ENCODE peak calls at places on chromosomes 5 and 9, in five cellular contexts. J is left ventricle myocardium inferior, O is stomach, Z is K562, X is cardiac fibroblast. W is an unnamed sample.

GRCh38 chr5:150918613-150919012 is 13.8 kb upstream of the ZNF300 start:
- DNase-seq in J (no peak), O (no peak), Z (no peak), X (peak), W (no peak)

GRCh38 chr5:138466058-138466899 is 1.0 kb downstream of the EGR1 start:
- DNase-seq in J (no peak), O (peak), Z (peak), X (peak), W (peak)

GRCh38 chr9:134252084-134252830 is 74.0 kb upstream of the RXRA start:
- DNase-seq in J (no peak), O (no peak), Z (no peak), X (no peak), W (no peak)

GRCh38 chr9:131674425-131675421 is 65.2 kb downstream of the RAPGEF1 start:
- DNase-seq in J (no peak), O (no peak), Z (no peak), X (no peak), W (no peak)

GRCh38 chr9:138075496-138075895 is 197.9 kb downstream of the CACNA1B start:
- DNase-seq in J (no peak), O (peak), Z (no peak), X (no peak), W (no peak)

GRCh38 chr9:134223601-134224122 is 59.3 kb upstream of the RNU6ATAC start:
- DNase-seq in J (peak), O (no peak), Z (no peak), X (no peak), W (peak)

GRCh38 chr5:149708981-149709594 is 21.0 kb upstream of the PPARGC1B start:
- DNase-seq in J (no peak), O (no peak), Z (peak), X (no peak), W (no peak)

GRCh38 chr9:116327702-116328440 is 174.3 kb downstream of the PAPPA start:
- DNase-seq in J (no peak), O (no peak), Z (no peak), X (no peak), W (peak)

GRCh38 chr9:76574171-76574767 is 115.3 kb downstream of the GCNT1 start:
- DNase-seq in J (no peak), O (no peak), Z (no peak), X (no peak), W (no peak)

GRCh38 chr9:70110194-70111041 is 66.8 kb downstream of the MAMDC2 start:
- DNase-seq in J (no peak), O (no peak), Z (no peak), X (peak), W (peak)

GRCh38 chr9:105890046-105890822 is 195.9 kb downstream of the TMEM38B start:
- DNase-seq in J (no peak), O (no peak), Z (no peak), X (no peak), W (peak)

GRCh38 chr5:172420215-172420934 is 34.0 kb downstream of the SH3PXD2B start:
- DNase-seq in J (peak), O (peak), Z (peak), X (peak), W (peak)

GRCh38 chr9:77014597-77015263 is 4.7 kb upstream of the FOXB2 start:
- DNase-seq in J (no peak), O (no peak), Z (no peak), X (peak), W (no peak)

GRCh38 chr9:99221266-99221622 is 498 bp downstream of the ALG2 start:
- DNase-seq in J (no peak), O (no peak), Z (no peak), X (peak), W (no peak)

GRCh38 chr9:114034663-114035062 is 43.4 kb downstream of the AMBP start:
- DNase-seq in J (no peak), O (no peak), Z (no peak), X (no peak), W (no peak)

GRCh38 chr5:141485305-141486055 is 650 bp downstream of the PCDHGC4 start:
- DNase-seq in J (no peak), O (no peak), Z (no peak), X (no peak), W (no peak)

GRCh38 chr5:82641362-82641988 is 363.3 kb upstream of the RPS23 start:
- DNase-seq in J (peak), O (peak), Z (peak), X (peak), W (peak)

GRCh38 chr5:17216974-17217325 is 481 bp upstream of the BASP1 start:
- DNase-seq in J (no peak), O (no peak), Z (no peak), X (peak), W (peak)

GRCh38 chr9:19102181-19102630 is 498 bp downstream of the HAUS6 start:
- DNase-seq in J (no peak), O (no peak), Z (peak), X (peak), W (no peak)

GRCh38 chr9:19101203-19101602 is 1.5 kb downstream of the HAUS6 start:
- DNase-seq in J (no peak), O (no peak), Z (no peak), X (no peak), W (no peak)

GRCh38 chr9:19104528-19105282 is 2.0 kb upstream of the HAUS6 start:
- DNase-seq in J (no peak), O (no peak), Z (no peak), X (no peak), W (no peak)

GRCh38 chr9:19108038-19108437 is 5.3 kb upstream of the HAUS6 start:
- DNase-seq in J (no peak), O (no peak), Z (no peak), X (no peak), W (no peak)

GRCh38 chr9:19102631-19103345 is at the start of gene HAUS6:
- DNase-seq in J (peak), O (peak), Z (peak), X (peak), W (peak)
- H3K4me3 ChIP-seq in J (peak), O (peak), Z (peak), X (peak), W (peak)

GRCh38 chr5:132773601-132774355 is 3.3 kb downstream of the SEPTIN8 start:
- DNase-seq in J (no peak), O (no peak), Z (peak), X (no peak), W (no peak)
- H3K4me3 ChIP-seq in J (no peak), O (no peak), Z (peak), X (no peak), W (no peak)

GRCh38 chr5:168411871-168412270 is 74.4 kb upstream of the RARS1 start:
- DNase-seq in J (no peak), O (no peak), Z (no peak), X (no peak), W (no peak)

GRCh38 chr5:168407222-168407621 is 79.0 kb upstream of the RARS1 start:
- DNase-seq in J (no peak), O (no peak), Z (no peak), X (peak), W (no peak)

GRCh38 chr5:168409601-168410458 is 76.4 kb upstream of the RARS1 start:
- DNase-seq in J (no peak), O (no peak), Z (no peak), X (peak), W (peak)

GRCh38 chr5:168413062-168413461 is 73.2 kb upstream of the RARS1 start:
- DNase-seq in J (no peak), O (no peak), Z (no peak), X (no peak), W (no peak)

DNA sequence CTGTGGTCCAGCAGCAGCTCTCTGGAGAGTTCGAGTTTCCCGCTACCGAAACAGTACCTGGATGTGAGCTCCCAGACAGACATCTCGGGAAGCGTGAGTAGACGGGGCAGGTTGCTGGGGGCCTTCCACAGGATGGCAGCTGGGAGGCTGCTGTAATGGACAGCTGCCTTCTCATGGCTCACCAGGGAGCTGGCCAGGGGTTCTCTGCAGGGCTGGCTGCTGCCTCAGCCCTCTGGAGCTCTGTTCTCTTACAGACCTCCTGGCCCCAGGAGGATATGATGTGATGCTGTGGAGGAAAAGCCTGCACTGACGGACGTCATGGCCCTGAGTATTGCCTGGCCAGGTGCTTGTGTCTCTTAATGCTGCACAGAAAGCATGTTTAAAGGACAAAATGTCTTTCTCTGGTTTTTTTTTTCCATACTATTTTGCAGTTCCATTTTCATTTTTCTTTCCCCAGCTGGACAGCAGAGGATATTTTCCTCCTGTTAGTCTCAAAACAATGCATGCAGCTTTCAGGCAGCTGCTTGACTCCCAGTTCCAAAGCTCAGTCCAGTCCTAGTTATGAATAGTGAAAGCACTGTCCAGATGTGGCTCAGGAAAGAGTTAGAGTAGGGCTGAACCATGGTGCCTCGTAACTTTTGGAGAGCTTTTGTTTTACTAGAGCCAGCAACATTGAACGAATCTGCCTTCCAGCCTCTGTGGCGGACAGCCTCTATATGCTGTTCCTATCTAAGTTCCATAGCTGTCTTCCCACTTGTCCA is 77.5 kb upstream of the RARS1 start:
- DNase-seq in J (no peak), O (no peak), Z (no peak), X (peak), W (peak)
- H3K4me3 ChIP-seq in J (no peak), O (no peak), Z (no peak), X (no peak), W (no peak)

GRCh38 chr5:160310910-160311295 is 1.5 kb downstream of the CCNJL start:
- DNase-seq in J (no peak), O (no peak), Z (no peak), X (no peak), W (no peak)
- H3K4me3 ChIP-seq in J (peak), O (no peak), Z (no peak), X (no peak), W (no peak)

GRCh38 chr5:88875609-88876234 is 7.3 kb downstream of the MEF2C start:
- DNase-seq in J (no peak), O (no peak), Z (no peak), X (peak), W (peak)

GRCh38 chr5:88878976-88879375 is 4.0 kb downstream of the MEF2C start:
- DNase-seq in J (no peak), O (no peak), Z (no peak), X (peak), W (peak)

GRCh38 chr5:88877826-88878225 is 5.2 kb downstream of the MEF2C start:
- DNase-seq in J (no peak), O (no peak), Z (no peak), X (peak), W (peak)

GRCh38 chr5:88879724-88880123 is 3.3 kb downstream of the MEF2C start:
- DNase-seq in J (no peak), O (no peak), Z (no peak), X (peak), W (no peak)

DNA sequence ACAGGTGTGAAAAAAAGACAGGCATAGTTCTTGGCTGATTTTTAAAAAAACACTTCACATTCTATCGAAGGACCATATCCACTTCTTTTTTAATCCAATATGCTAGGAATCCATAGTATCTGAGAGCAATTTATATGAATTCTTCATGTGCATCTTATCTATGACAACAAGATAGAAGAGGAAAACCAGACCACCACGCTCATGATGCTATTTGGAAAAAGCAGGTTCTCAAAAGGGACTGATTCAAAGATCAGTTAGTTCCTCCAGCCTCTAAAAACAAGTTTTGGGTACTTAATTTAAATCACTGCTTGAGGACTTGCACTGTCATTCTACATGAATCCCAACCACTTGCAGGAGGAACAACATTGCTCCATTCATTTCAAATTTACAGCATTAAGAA is 6.3 kb downstream of the MEF2C start:
- DNase-seq in J (no peak), O (no peak), Z (no peak), X (peak), W (no peak)
- H3K4me3 ChIP-seq in J (peak), O (no peak), Z (no peak), X (no peak), W (no peak)

DNA sequence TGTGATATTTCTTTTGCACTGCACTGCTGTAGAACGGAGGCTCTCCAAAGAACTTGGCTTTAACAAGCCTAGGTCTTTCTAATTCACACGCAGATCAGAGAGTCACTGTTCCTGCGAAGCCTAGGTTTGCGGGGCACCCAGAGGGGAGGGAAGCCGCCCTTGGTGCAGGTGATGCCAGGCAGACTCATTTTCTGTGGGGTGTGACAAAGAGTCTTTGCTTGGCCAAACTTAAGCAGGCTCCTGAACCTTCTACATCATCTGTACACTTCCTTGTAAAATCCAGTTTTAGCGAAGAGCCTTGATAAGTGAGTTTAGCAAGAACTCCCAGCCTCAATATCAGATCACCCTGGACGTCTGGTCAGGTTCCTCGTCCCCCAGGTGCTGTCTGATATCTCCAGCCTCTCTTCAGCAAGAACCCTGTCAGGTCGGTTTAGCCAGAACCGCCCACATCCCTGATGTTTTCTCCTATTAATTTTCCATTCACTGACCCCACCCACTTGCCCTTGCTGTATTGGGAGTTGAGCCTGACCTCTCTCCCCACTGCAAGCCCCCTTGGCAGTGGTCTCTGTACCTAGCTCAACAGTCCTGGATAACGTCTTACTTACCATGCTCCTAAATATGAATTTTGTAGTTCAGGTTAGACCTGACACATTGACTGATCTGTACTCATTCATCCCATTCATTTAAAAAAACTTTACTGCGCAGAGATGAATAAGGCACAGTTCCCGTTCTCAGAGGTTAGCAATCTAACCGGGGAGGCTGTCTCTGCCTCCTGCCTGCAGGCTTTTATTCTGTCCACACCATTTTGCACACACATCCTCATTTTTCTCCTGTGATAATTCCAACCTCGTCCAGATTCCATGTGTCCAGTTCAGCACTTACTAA is 880 bp upstream of the UBAC1 start:
- DNase-seq in J (no peak), O (no peak), Z (peak), X (no peak), W (no peak)
- H3K4me3 ChIP-seq in J (peak), O (peak), Z (peak), X (no peak), W (no peak)

GRCh38 chr5:36877667-36878420 is 1.3 kb downstream of the NIPBL start:
- DNase-seq in J (no peak), O (no peak), Z (peak), X (peak), W (peak)

GRCh38 chr5:36880761-36881160 is 4.2 kb downstream of the NIPBL start:
- DNase-seq in J (no peak), O (no peak), Z (peak), X (peak), W (peak)

GRCh38 chr5:36878421-36879088 is 2.0 kb downstream of the NIPBL start:
- DNase-seq in J (no peak), O (no peak), Z (peak), X (peak), W (peak)

GRCh38 chr5:36881304-36881703 is 4.7 kb downstream of the NIPBL start:
- DNase-seq in J (no peak), O (no peak), Z (no peak), X (no peak), W (no peak)

GRCh38 chr5:36879274-36880033 is 2.9 kb downstream of the NIPBL start:
- DNase-seq in J (no peak), O (no peak), Z (no peak), X (no peak), W (no peak)
- H3K4me3 ChIP-seq in J (peak), O (peak), Z (peak), X (peak), W (peak)

DNA sequence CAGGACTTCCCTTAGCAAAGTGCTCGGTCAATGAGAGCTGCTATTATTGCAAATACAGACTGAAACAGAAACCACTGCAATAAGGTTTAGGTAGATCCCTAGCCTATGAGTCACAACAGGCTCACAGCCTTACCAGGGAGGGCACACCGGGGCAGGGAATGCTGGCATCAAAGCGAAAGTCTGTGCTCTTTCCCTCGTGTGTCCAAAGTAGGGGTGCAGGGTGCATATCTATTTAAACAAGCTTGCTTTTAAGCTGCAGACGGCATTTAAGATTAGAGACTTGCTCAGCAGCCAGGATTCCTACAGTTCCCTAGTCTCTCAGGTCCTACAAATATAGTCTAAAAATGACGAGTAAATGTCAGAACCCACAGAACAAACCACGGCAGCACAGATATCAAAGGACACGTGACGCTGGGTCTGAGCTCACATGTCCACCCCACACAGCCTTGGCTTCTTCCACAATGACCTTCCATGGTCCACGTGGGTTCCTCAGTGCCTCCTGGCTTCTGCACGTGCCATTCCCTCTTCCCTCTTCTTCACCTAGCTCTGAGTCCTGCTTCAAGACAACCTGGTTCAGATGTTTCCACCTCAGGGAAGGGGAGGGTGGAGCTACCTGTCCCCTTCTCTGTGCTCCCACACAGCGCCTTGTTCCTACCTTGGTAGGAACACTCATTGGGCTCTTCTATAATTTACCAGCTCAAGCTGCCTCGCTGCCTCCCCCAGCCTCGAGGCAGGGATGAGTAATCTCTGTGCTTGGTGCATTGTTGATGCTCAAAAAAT is 193.2 kb downstream of the MAPKAP1 start:
- DNase-seq in J (peak), O (peak), Z (peak), X (peak), W (peak)
- H3K4me3 ChIP-seq in J (peak), O (peak), Z (no peak), X (peak), W (peak)